ENCODE peak calls at places on chromosome 15, in six cellular contexts. L is breast epithelium, Y is MM.1S, F is WTC11, H is mucosa of descending colon, M is fibroblast of the aortic adventitia. T is an unnamed sample.

GRCh38 chr15:75725021-75725718 is 12.5 kb upstream of the CSPG4 start:
- DNase-seq in L (peak; percentile 42), Y (no peak), F (no peak), H (no peak), M (no peak), T (no peak)

GRCh38 chr15:78571382-78571781 is 6.1 kb downstream of the CHRNA5 start:
- DNase-seq in L (no peak), Y (no peak), F (no peak), H (no peak), M (no peak), T (no peak)

GRCh38 chr15:77457619-77458265 is 37.1 kb downstream of the HMG20A start:
- DNase-seq in L (no peak), Y (peak; percentile 87), F (no peak), H (no peak), M (peak; percentile 46), T (no peak)

GRCh38 chr15:81589671-81590070 is 215.7 kb upstream of the TMC3 start:
- DNase-seq in L (no peak), Y (no peak), F (no peak), H (no peak), M (no peak), T (no peak)

GRCh38 chr15:80770356-80770705 is 8.8 kb upstream of the CEMIP start:
- DNase-seq in L (no peak), Y (no peak), F (no peak), H (no peak), M (no peak), T (no peak)

GRCh38 chr15:30985081-30985531 is 6.3 kb downstream of the MTMR10 start:
- DNase-seq in L (no peak), Y (no peak), F (no peak), H (peak; percentile 42), M (peak; percentile 50), T (no peak)

GRCh38 chr15:101167791-101168462 is 83.9 kb downstream of the CHSY1 start:
- DNase-seq in L (no peak), Y (no peak), F (no peak), H (peak; percentile 38), M (peak; percentile 96), T (peak; percentile 55)

GRCh38 chr15:43204016-43204901 is 16.6 kb downstream of the EPB42 start:
- DNase-seq in L (no peak), Y (peak; percentile 39), F (peak; percentile 67), H (peak; percentile 67), M (peak; percentile 68), T (no peak)

GRCh38 chr15:90637693-90638092 is 79.5 kb upstream of the BLM start:
- DNase-seq in L (no peak), Y (no peak), F (no peak), H (no peak), M (no peak), T (no peak)

GRCh38 chr15:42140383-42141070 is 15.9 kb downstream of the PLA2G4F start:
- DNase-seq in L (no peak), Y (no peak), F (no peak), H (no peak), M (no peak), T (no peak)

GRCh38 chr15:40471105-40471777 is 457 bp downstream of the CHST14 start:
- DNase-seq in L (no peak), Y (no peak), F (peak; percentile 42), H (peak; percentile 32), M (no peak), T (no peak)

GRCh38 chr15:29337156-29337959 is 67.7 kb upstream of the NSMCE3 start:
- DNase-seq in L (no peak), Y (no peak), F (no peak), H (no peak), M (peak; percentile 63), T (no peak)

GRCh38 chr15:66703540-66703941 is 1.5 kb downstream of the SMAD6 start:
- DNase-seq in L (no peak), Y (peak; percentile 27), F (peak; percentile 20), H (peak; percentile 41), M (no peak), T (no peak)

GRCh38 chr15:63160638-63161037 is 3.4 kb upstream of the RPS27L start:
- DNase-seq in L (no peak), Y (no peak), F (no peak), H (no peak), M (no peak), T (no peak)

GRCh38 chr15:52252781-52253180 is 42.8 kb downstream of the MYO5C start:
- DNase-seq in L (no peak), Y (no peak), F (no peak), H (no peak), M (peak; percentile 90), T (no peak)

GRCh38 chr15:100096700-100097099 is 245.1 kb downstream of the ADAMTS17 start:
- DNase-seq in L (no peak), Y (peak; percentile 54), F (no peak), H (no peak), M (no peak), T (no peak)

GRCh38 chr15:70375006-70375409 is 277.3 kb upstream of the TLE3 start:
- DNase-seq in L (peak; percentile 84), Y (no peak), F (no peak), H (no peak), M (peak; percentile 27), T (no peak)

GRCh38 chr15:50685976-50686467 is 575 bp downstream of the TRPM7 start:
- DNase-seq in L (peak; percentile 59), Y (peak; percentile 85), F (peak; percentile 54), H (peak; percentile 61), M (peak; percentile 56), T (peak; percentile 21)

GRCh38 chr15:40584191-40584590 is 9.9 kb upstream of the KNL1 start:
- DNase-seq in L (no peak), Y (no peak), F (no peak), H (no peak), M (no peak), T (no peak)

GRCh38 chr15:42707873-42708544 is 28.9 kb downstream of the CDAN1 start:
- DNase-seq in L (no peak), Y (no peak), F (no peak), H (no peak), M (no peak), T (no peak)

GRCh38 chr15:31831596-31831995 is 198.7 kb upstream of the CHRNA7 start:
- DNase-seq in L (no peak), Y (no peak), F (no peak), H (no peak), M (no peak), T (no peak)

GRCh38 chr15:63166219-63166618 is 8.9 kb upstream of the RPS27L start:
- DNase-seq in L (no peak), Y (peak; percentile 18), F (no peak), H (no peak), M (no peak), T (no peak)

GRCh38 chr15:65209701-65210643 is 1.3 kb downstream of the CILP start:
- DNase-seq in L (no peak), Y (no peak), F (no peak), H (no peak), M (no peak), T (no peak)

GRCh38 chr15:76376816-76377215 is 40.2 kb downstream of the ISL2 start:
- DNase-seq in L (no peak), Y (no peak), F (no peak), H (no peak), M (no peak), T (no peak)

GRCh38 chr15:94446441-94446840 is 215.1 kb downstream of the MCTP2 start:
- DNase-seq in L (no peak), Y (no peak), F (no peak), H (no peak), M (no peak), T (no peak)

GRCh38 chr15:50148362-50148963 is 29.4 kb upstream of the ATP8B4 start:
- DNase-seq in L (no peak), Y (no peak), F (peak; percentile 54), H (peak; percentile 66), M (peak; percentile 83), T (no peak)

DNA sequence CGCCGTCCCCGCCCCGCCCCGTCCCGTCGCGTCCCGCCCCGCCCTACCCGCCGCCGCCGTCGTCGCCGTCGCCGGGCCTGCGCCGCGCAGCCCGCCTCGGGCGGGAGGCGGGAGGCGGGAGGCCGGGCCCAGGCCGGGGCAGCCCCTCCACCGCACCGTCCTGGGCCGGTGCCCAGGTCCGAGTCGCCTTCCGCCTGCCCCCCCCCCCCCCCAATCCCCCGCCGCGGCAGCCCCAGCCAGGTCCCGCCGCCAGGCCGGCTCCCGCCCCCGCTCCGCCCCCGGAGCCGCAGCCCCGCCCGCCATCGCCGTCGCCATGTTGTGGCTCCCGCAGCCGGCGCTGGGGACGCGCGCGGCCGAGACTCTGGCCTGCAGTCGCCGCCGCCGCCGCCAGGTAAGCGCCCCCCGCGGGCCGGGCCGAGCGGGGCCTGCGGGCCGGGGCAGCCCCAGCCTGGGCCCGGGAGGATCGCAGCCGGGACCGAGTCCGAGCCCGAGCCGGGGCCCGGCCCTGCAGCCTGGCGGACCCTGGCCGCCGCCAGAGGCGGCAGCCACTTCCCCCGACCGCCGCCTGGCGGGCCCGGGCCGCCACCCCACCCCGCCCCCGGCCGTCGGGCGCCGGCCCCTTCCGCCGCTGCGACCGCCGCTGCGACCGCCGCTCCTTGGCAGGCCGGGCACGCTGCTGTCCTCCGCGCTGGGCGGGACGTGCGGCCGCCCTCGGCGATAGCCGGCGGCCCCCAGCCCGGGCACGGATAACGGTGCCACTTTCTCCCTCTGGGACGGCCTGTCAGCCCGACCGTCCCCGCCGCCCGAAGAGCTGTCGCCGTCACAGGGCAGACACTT is at the start of gene ZNF592:
- DNase-seq in L (peak; percentile 85), Y (peak; percentile 80), F (peak; percentile 65), H (peak; percentile 83), M (peak; percentile 69), T (peak; percentile 65)
- TF ChIP-seq CTCF in L (no peak), Y (no peak), F (no peak), H (peak; percentile 31), M (peak; percentile 21), T (no peak)

DNA sequence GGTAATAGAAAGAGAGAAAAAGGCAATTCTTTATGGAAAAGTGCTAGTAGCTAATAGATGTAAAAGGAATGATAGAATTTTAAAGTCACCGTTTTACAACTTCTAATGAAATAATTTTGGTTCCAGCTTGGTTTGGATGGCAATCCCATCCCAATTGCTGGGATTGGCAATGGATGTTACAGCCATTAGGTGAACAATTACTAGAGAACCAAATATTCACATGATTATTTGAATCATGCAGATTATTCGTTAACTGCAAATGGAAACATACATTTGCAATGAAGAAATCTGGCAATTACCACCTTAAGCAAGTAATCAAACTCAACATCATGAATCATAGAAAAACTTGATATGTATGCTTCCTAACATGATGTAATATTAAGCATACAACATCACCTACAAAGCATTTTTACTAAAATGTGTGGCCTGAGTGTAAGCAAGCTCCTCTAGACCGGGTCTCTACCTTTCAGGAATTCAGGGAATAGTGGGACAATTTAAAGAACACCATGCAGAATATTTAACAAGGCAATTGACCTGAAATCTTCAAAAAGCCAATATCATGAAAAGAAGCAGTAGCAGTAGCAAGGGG is 26.2 kb upstream of the ANP32A start:
- DNase-seq in L (no peak), Y (no peak), F (no peak), H (no peak), M (no peak), T (no peak)
- TF ChIP-seq CTCF in L (no peak), Y (no peak), F (no peak), H (no peak), M (no peak), T (no peak)

GRCh38 chr15:84638103-84638502 is 16.0 kb downstream of the WDR73 start:
- DNase-seq in L (no peak), Y (peak; percentile 45), F (no peak), H (no peak), M (peak; percentile 46), T (no peak)
- TF ChIP-seq CTCF in L (no peak), Y (peak; percentile 38), F (no peak), H (no peak), M (no peak), T (no peak)

DNA sequence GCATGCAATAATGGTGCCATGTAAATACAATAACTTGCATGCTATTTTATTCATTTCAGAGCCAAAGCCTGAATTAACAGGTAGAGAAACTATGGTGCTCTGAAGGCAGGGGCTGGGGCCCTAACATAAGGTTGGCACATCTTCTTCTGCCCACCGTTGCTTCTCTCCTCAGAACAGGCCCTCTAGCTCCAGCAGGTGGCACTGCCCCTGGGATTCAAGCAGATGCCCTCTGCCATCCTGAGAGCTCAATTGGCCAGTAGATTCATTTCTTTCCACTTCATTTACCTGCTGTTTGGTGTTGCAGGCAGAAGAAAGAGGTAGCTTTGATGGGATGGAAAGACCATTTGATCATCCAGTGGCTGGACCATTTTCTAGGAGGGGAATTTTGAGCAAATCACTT is 130.5 kb downstream of the FOXB1 start:
- DNase-seq in L (no peak), Y (no peak), F (no peak), H (peak; percentile 21), M (no peak), T (no peak)
- TF ChIP-seq CTCF in L (no peak), Y (peak; percentile 51), F (no peak), H (no peak), M (no peak), T (no peak)